ENCODE peak calls at places on chromosomes 7 and 10, in ten cellular contexts. V is fibroblast of lung, M is coronary artery, E is upper lobe of right lung, S is IMR-90, P is HCT116, U is suprapubic skin, W is Karpas-422, Y is Peyer's patch, N is left ventricle myocardium inferior. B is an unnamed sample.

GRCh38 chr7:72430531-72430930 is 18.4 kb upstream of the CALN1 start:
- DNase-seq in V (no peak), M (no peak), E (no peak), S (no peak), P (no peak), U (no peak), W (no peak), Y (no peak), N (no peak), B (no peak)

GRCh38 chr10:62352356-62352963 is 21.7 kb upstream of the ZNF365 start:
- DNase-seq in V (peak), M (no peak), E (no peak), S (peak), P (no peak), U (no peak), W (no peak), Y (no peak), N (no peak), B (peak)

GRCh38 chr10:28975891-28976471 is 298.7 kb downstream of the BAMBI start:
- DNase-seq in V (peak), M (no peak), E (no peak), S (peak), P (no peak), U (no peak), W (no peak), Y (no peak), N (no peak), B (no peak)

GRCh38 chr10:101723176-101723575 is 28.2 kb upstream of the FBXW4 start:
- DNase-seq in V (no peak), M (no peak), E (no peak), S (no peak), P (no peak), U (no peak), W (no peak), Y (no peak), N (no peak), B (no peak)

GRCh38 chr10:49508654-49509053 is 30.3 kb downstream of the ERCC6 start:
- DNase-seq in V (no peak), M (no peak), E (no peak), S (peak), P (no peak), U (no peak), W (no peak), Y (no peak), N (no peak), B (no peak)

GRCh38 chr7:122532406-122533269 is 166.3 kb downstream of the RNF133 start:
- DNase-seq in V (no peak), M (no peak), E (no peak), S (peak), P (peak), U (no peak), W (peak), Y (no peak), N (no peak), B (no peak)

GRCh38 chr10:42943025-42943818 is 133.6 kb upstream of the RET start:
- DNase-seq in V (no peak), M (peak), E (peak), S (no peak), P (no peak), U (no peak), W (no peak), Y (no peak), N (no peak), B (no peak)

GRCh38 chr10:101920497-101920896 is 76.9 kb upstream of the KCNIP2 start:
- DNase-seq in V (no peak), M (no peak), E (no peak), S (no peak), P (no peak), U (no peak), W (no peak), Y (no peak), N (no peak), B (no peak)

GRCh38 chr7:867001-867405 is 9.4 kb upstream of the GET4 start:
- DNase-seq in V (peak), M (peak), E (no peak), S (peak), P (no peak), U (peak), W (no peak), Y (no peak), N (peak), B (peak)

GRCh38 chr10:31669367-31669766 is 259.3 kb downstream of the ARHGAP12 start:
- DNase-seq in V (no peak), M (no peak), E (no peak), S (no peak), P (no peak), U (no peak), W (no peak), Y (no peak), N (no peak), B (no peak)

GRCh38 chr7:40833541-40834234 is 698.9 kb downstream of the SUGCT start:
- DNase-seq in V (no peak), M (no peak), E (no peak), S (peak), P (no peak), U (no peak), W (peak), Y (no peak), N (no peak), B (no peak)

GRCh38 chr10:50431118-50431517 is 179.8 kb upstream of the ASAH2 start:
- DNase-seq in V (peak), M (no peak), E (no peak), S (peak), P (no peak), U (no peak), W (no peak), Y (no peak), N (no peak), B (no peak)

GRCh38 chr10:4131407-4132215 is 346.6 kb upstream of the KLF6 start:
- DNase-seq in V (peak), M (no peak), E (no peak), S (peak), P (no peak), U (no peak), W (peak), Y (no peak), N (no peak), B (peak)

GRCh38 chr10:68871105-68871711 is 29.9 kb upstream of the DDX50 start:
- DNase-seq in V (peak), M (no peak), E (no peak), S (peak), P (no peak), U (no peak), W (no peak), Y (peak), N (no peak), B (no peak)

GRCh38 chr10:93438796-93439253 is 43.3 kb downstream of the MYOF start:
- DNase-seq in V (peak), M (no peak), E (peak), S (no peak), P (peak), U (no peak), W (no peak), Y (no peak), N (no peak), B (peak)

GRCh38 chr10:34507217-34507616 is 307.9 kb downstream of the PARD3 start:
- DNase-seq in V (no peak), M (no peak), E (no peak), S (no peak), P (no peak), U (no peak), W (no peak), Y (no peak), N (no peak), B (no peak)

GRCh38 chr7:4136036-4136435 is 546.1 kb upstream of the FOXK1 start:
- DNase-seq in V (no peak), M (no peak), E (peak), S (no peak), P (no peak), U (peak), W (no peak), Y (peak), N (no peak), B (no peak)

GRCh38 chr7:3217166-3217565 is 83.9 kb upstream of the SDK1 start:
- DNase-seq in V (peak), M (no peak), E (no peak), S (peak), P (no peak), U (no peak), W (no peak), Y (no peak), N (peak), B (no peak)

GRCh38 chr10:49362596-49363260 is 33.2 kb downstream of the DRGX start:
- DNase-seq in V (no peak), M (no peak), E (no peak), S (no peak), P (no peak), U (no peak), W (no peak), Y (peak), N (no peak), B (no peak)

GRCh38 chr7:155618708-155619633 is 25.5 kb upstream of the RBM33 start:
- DNase-seq in V (peak), M (no peak), E (no peak), S (peak), P (no peak), U (no peak), W (no peak), Y (peak), N (no peak), B (no peak)

GRCh38 chr7:130985361-130985760 is 251.4 kb upstream of the KLF14 start:
- DNase-seq in V (no peak), M (no peak), E (no peak), S (no peak), P (no peak), U (no peak), W (no peak), Y (no peak), N (no peak), B (no peak)

GRCh38 chr10:114650831-114651230 is 7.2 kb downstream of the ABLIM1 start:
- DNase-seq in V (no peak), M (no peak), E (no peak), S (no peak), P (no peak), U (no peak), W (no peak), Y (no peak), N (no peak), B (no peak)

DNA sequence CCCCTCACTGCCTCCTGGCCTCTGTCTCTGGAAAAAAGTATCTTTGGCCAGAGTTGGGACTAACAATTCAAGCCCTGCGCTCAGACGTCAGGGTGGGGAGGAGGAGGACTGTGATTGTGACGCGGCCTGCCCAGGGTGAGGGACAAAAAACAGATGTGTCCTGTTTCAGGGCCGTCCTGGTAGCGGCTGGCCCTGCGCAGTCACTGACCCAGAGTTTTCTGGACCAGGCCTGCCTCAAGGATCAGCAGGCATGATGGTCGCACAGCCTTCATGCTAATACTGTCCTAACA is 110.1 kb downstream of the CYTH3 start:
- DNase-seq in V (no peak), M (peak), E (peak), S (no peak), P (no peak), U (peak), W (no peak), Y (no peak), N (peak), B (no peak)
- H3K27ac ChIP-seq in V (peak), M (peak), E (peak), S (no peak), P (no peak), U (no peak), W (no peak), Y (no peak), N (peak), B (no peak)

GRCh38 chr7:149422914-149423285 is 38.0 kb downstream of the ZNF777 start:
- DNase-seq in V (no peak), M (no peak), E (peak), S (no peak), P (no peak), U (no peak), W (no peak), Y (peak), N (peak), B (no peak)
- H3K27ac ChIP-seq in V (no peak), M (no peak), E (peak), S (no peak), P (no peak), U (no peak), W (no peak), Y (peak), N (peak), B (no peak)

GRCh38 chr7:33874943-33875342 is 30.4 kb upstream of the BMPER start:
- DNase-seq in V (peak), M (no peak), E (no peak), S (peak), P (no peak), U (no peak), W (no peak), Y (no peak), N (no peak), B (no peak)

GRCh38 chr7:33873518-33873917 is 31.8 kb upstream of the BMPER start:
- DNase-seq in V (peak), M (no peak), E (no peak), S (no peak), P (no peak), U (no peak), W (no peak), Y (no peak), N (no peak), B (no peak)

GRCh38 chr7:33873981-33874750 is 31.2 kb upstream of the BMPER start:
- DNase-seq in V (peak), M (no peak), E (no peak), S (peak), P (no peak), U (no peak), W (no peak), Y (no peak), N (no peak), B (peak)

GRCh38 chr7:33872870-33873269 is 32.5 kb upstream of the BMPER start:
- DNase-seq in V (no peak), M (no peak), E (no peak), S (no peak), P (no peak), U (no peak), W (no peak), Y (no peak), N (no peak), B (no peak)

GRCh38 chr7:33876600-33877274 is 28.6 kb upstream of the BMPER start:
- DNase-seq in V (no peak), M (no peak), E (no peak), S (no peak), P (no peak), U (no peak), W (no peak), Y (no peak), N (no peak), B (no peak)
- H3K27ac ChIP-seq in V (no peak), M (no peak), E (no peak), S (no peak), P (no peak), U (no peak), W (no peak), Y (no peak), N (peak), B (no peak)

DNA sequence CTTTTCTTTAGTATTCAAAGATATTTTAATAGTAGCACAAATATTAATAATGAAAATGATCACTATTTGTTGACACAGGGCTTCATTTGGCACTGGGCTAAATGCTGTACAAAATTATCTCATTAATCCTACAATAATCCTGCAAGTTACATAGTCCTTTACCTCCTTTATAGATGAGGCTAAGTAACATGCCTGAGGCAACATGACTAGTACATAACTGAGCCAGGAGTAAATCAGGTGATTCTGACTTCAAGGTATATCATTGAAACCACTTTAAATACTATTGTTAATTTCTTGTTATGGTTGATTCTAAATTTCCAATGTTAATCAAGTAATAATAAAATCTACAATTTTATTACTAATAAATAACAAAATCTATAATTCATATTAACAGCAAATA is 39.8 kb downstream of the SEM1 start:
- DNase-seq in V (no peak), M (no peak), E (no peak), S (no peak), P (no peak), U (no peak), W (no peak), Y (no peak), N (no peak), B (peak)
- H3K27ac ChIP-seq in V (no peak), M (no peak), E (no peak), S (no peak), P (no peak), U (no peak), W (no peak), Y (no peak), N (no peak), B (peak)

GRCh38 chr10:11110499-11110898 is 92.8 kb downstream of the CELF2 start:
- DNase-seq in V (no peak), M (no peak), E (no peak), S (no peak), P (no peak), U (no peak), W (no peak), Y (no peak), N (no peak), B (no peak)
- H3K27ac ChIP-seq in V (no peak), M (no peak), E (no peak), S (no peak), P (no peak), U (no peak), W (no peak), Y (no peak), N (peak), B (no peak)

DNA sequence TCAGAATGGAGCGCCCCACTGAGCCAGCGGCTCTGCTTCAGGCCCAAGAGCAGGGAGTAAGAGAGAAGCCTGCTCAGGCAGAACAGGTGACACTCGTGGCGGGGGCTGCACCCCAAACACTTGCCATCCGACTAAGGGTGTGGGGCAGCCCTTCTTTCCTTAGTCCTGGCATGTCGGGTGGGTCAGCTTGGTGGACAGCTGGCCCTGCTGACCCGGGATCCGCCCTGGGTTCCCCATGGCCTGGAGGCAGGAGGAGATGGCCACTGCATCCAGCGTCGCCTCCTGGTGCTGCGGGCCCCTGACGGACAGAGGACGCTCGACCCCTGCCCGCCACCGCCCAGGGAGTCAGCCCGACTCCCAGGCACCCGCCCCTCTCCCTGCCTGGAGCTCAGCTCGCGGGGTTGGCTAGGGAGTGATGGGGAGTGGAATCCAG is 1.2 kb upstream of the PAOX start:
- DNase-seq in V (no peak), M (no peak), E (no peak), S (no peak), P (no peak), U (no peak), W (no peak), Y (no peak), N (no peak), B (no peak)
- H3K27ac ChIP-seq in V (no peak), M (peak), E (peak), S (peak), P (no peak), U (peak), W (no peak), Y (peak), N (peak), B (no peak)

DNA sequence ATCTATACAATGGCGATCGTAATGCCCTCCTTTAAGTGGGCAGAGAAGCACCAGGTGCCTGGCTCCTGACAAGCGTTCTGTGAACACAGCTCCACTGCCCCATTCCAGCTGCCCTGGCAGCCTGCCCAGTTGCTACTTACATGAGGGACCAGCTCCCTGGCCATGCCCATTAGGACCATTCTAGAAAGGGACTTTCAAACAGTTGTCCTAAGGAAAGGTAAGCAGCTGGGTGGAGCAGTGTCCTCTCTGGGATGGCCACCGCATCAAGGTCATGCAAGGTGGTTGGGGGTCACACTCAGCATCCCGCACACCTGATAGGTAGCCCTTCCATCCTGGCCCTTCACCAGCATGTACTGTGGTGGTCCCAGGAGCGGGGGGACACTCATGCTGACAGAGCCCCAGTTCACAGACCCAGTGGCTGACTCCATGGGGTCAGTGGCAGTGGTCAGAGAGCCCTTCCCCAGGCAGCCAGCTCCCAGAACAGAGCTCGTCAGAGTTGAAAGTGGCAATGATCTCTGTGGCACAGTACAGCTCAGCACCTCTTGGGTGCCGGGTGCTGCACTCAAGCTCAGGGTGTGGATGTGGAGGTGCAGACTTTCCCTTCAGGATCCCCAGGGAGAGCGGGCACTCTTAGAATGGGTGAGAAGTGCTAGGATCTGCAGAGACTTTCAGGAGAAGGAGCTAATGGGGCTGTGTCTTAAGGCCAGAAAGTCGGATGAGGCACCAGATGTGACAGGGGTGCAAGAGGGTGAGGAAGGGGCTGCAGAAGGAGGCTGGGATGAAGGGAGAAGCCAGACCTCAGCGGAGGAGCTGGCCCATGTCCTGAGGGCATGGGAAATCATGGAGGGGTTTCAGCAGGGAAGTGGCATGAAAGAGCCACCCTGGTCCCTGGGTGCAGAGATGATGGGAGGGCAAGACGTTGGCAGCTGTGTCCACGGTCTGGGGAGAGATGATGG is 10.9 kb downstream of the MMRN2 start:
- DNase-seq in V (no peak), M (peak), E (peak), S (no peak), P (no peak), U (peak), W (no peak), Y (no peak), N (peak), B (no peak)
- H3K27ac ChIP-seq in V (no peak), M (peak), E (no peak), S (no peak), P (no peak), U (no peak), W (no peak), Y (no peak), N (peak), B (no peak)

GRCh38 chr10:60349426-60349825 is 40.2 kb downstream of the ANK3 start:
- DNase-seq in V (peak), M (no peak), E (no peak), S (no peak), P (no peak), U (no peak), W (no peak), Y (no peak), N (no peak), B (no peak)
- H3K27ac ChIP-seq in V (no peak), M (no peak), E (no peak), S (no peak), P (no peak), U (no peak), W (no peak), Y (no peak), N (no peak), B (no peak)

GRCh38 chr10:77393821-77394501 is 243.6 kb downstream of the KCNMA1 start:
- DNase-seq in V (no peak), M (no peak), E (no peak), S (no peak), P (no peak), U (no peak), W (no peak), Y (no peak), N (no peak), B (peak)
- H3K27ac ChIP-seq in V (no peak), M (no peak), E (no peak), S (no peak), P (no peak), U (no peak), W (no peak), Y (no peak), N (no peak), B (peak)